ENCODE peak calls at places on chromosomes 3 and 15, in four cellular contexts. E is GM23248, Y is SK-N-SH, L is HCT116. C is an unnamed sample. For H3K79me2, the result is how much of the 10 kb centered on the place peaks cover.

GRCh38 chr15:82856397-82857170 is 47.2 kb downstream of the WHAMM start:
- DNase-seq in E (no peak), Y (no peak), L (no peak), C (no peak)

GRCh38 chr15:78308422-78309021 is 9.1 kb upstream of the SKIC8 start:
- DNase-seq in E (peak), Y (peak), L (peak), C (peak)

GRCh38 chr3:71816141-71816540 is 31.2 kb upstream of the PROK2 start:
- DNase-seq in E (no peak), Y (no peak), L (no peak), C (no peak)

GRCh38 chr15:88717342-88718017 is 78.7 kb downstream of the ISG20 start:
- DNase-seq in E (no peak), Y (no peak), L (no peak), C (no peak)

GRCh38 chr3:14900881-14901873 is 46.2 kb upstream of the NR2C2 start:
- DNase-seq in E (no peak), Y (no peak), L (no peak), C (no peak)

GRCh38 chr15:23064156-23064555 is 24.8 kb upstream of the TUBGCP5 start:
- DNase-seq in E (no peak), Y (no peak), L (no peak), C (no peak)

GRCh38 chr3:146382386-146382785 is 87.0 kb downstream of the PLSCR2 start:
- DNase-seq in E (peak), Y (no peak), L (peak), C (peak)

GRCh38 chr15:32852771-32853170 is 135.0 kb downstream of the GREM1 start:
- DNase-seq in E (no peak), Y (no peak), L (no peak), C (no peak)

GRCh38 chr3:57952208-57952631 is 56.0 kb upstream of the FLNB start:
- DNase-seq in E (peak), Y (peak), L (peak), C (peak)

GRCh38 chr15:87287156-87287555 is 969.4 kb downstream of the NTRK3 start:
- DNase-seq in E (peak), Y (no peak), L (no peak), C (no peak)

GRCh38 chr15:88491158-88491557 is 23.6 kb downstream of the MRPS11 start:
- DNase-seq in E (no peak), Y (no peak), L (no peak), C (no peak)

GRCh38 chr15:20351448-20351961 is 190.1 kb downstream of the GOLGA6L6 start:
- DNase-seq in E (no peak), Y (no peak), L (no peak), C (no peak)

DNA sequence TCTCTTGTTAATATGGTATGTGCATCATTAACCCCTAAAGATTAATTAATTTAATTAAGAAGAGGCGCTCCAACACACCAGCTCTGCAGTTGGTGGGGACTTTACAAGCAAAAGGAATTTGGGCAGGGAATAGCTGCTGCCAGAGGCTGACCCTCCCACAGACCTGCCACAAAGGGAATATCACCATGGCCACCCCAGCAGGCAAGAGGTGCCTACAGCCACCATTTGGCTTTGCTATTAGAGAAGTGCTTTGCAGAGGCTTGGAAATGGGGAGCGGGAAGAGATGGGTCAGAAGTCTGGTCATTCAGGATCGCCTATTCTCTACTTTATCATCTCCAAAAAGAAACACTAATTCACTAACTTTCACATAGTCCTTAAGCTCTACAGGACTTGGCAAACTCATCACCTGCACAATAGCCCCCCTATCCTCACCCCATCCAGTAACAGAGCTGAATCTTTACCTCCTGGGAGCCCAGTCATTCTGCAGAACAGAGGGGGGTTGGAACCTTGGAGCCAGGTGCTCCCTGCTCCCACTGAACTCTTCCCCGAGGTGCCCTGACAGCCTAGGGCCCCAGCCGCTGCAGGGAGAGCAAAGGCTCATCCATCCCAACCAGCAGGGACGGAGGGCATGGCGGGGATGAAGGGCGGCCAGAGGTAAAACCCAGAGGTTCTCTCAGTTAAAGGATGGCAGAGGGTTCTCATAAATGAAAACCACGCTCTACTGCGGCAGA is 29.7 kb downstream of the LRIG1 start:
- DNase-seq in E (no peak), Y (no peak), L (no peak), C (no peak)
- H3K79me2 ChIP-seq in E (under half), Y (under half), L (under half), C (half or more)

DNA sequence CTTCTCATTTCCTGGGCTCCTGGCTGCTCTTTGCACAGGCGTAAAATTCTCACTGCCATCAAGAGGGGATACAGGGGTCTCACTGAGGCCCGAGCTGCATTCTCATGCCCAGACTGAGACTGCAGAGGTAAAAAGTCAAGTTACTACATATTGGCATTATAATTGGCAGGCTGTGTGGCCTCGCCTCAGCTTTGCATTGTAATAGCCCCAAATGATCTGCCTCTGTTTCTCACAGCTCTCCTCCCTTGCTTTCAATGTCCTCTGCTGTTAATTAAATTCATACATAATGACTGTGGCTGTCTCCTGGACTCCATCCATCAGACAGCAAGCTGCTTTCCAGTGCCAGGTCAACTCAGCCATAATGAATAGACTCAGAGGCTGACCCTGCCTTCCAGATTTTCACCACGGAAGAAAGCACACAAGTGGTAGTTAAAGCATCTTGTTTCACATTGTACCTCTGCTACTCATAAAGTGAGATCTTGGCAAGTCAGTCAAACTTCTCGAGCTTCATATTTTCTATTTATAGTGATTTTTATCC is 7.6 kb upstream of the RTP4 start:
- DNase-seq in E (peak), Y (no peak), L (no peak), C (no peak)
- H3K79me2 ChIP-seq in E (under half), Y (under half), L (under half), C (under half)

DNA sequence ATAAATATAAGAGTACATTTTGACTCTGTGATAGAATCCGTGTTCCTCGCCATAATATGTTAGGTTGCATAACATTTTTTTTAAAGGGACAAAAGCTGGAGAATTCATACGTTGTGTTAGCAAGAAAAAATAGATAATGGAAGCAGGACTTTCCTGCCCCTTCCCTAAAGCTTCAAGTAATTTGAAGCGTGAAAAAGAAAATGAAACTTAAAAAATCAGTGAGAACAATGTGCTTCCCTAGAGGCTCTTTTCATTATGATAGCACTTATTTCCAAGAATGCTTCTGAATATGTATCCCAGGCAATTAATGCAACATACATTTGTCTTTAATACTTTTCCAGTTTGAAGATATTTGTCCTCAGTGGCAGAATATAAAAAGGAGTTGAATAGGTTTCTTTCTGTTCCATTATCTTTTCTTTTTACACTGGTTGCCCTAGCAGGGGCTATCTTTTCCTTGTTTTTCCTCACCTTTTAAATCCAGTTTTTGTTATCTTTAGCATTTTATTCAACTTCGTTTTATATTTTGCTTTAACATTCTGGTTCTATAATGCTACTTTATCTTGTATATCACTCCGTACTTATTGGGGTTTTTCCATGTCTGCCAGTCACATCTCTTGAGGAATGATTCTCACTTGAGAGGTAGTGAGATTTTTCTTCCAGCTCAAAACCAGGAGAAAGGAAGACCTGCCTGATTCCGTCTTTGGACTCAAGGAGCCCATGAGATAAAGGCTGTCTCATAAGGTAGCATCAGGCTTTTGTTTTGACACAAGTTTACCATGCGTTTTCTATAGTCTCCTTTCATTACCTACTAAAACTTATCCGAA is 113.8 kb downstream of the MBNL1 start:
- DNase-seq in E (no peak), Y (no peak), L (no peak), C (peak)
- H3K79me2 ChIP-seq in E (half or more), Y (half or more), L (half or more), C (half or more)

DNA sequence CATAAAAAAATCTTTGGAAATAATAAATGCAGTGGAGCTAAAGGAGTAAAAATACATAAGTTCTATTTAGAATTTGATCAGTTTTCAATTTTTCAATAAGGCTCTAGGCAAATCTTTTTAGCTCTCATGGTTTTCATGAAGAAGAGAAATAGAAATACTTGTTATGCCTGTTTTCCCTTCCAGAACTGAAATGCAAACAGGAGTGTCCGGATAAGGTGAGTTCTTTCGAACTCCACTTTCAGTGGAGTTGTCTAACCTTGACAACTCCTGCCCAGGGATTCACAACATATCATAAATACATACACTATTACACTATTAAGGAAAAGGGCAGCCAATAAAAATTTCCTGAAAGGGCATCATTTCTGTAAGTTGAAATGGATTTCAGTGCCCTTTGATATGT is 216.4 kb upstream of the SLC2A2 start:
- DNase-seq in E (no peak), Y (no peak), L (no peak), C (no peak)
- H3K79me2 ChIP-seq in E (under half), Y (under half), L (under half), C (under half)

DNA sequence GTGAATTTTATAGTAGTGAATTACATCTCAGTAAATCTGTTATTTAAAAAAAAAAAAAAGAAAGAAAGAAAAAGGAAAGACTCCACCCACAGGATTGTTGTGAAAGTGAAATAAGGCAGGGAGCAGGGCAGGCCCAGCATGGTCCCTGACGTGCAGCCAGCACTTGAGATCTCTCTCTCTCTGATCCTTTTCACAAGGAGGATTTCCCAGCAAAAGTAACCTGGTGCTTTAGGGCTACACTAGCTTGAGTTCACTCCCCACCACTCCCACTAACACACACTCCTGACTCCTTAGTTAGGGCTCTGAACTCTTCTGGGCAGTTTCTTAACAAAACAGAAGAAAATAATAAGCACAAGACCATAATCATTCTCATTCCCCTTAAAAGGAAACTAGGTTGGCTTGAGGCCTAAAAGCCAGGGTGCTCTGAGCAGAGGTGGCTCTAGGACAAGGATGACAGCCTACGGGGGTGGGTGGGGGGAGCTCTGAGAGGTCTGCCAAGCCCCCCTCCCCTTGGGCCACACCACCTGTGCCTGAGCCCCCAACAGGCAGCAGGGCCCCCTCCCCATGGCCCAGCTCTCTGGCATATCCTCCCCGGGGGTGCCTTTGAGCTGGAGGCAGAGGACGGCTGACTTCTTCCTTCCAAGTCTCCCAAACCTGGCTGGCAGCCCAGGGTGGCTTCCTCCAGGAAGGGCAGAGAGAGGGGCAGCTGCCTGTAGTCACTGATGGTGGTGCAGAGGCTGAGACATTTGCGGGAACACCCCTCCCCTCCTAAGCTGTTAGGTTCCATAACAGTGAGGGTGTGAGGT is 831 bp downstream of the TMEM40 start:
- DNase-seq in E (peak), Y (no peak), L (no peak), C (peak)
- H3K79me2 ChIP-seq in E (under half), Y (under half), L (under half), C (under half)

GRCh38 chr15:40338921-40339620 is 1.7 kb downstream of the CCDC9B start:
- DNase-seq in E (peak), Y (no peak), L (peak), C (peak)

GRCh38 chr15:40338041-40338657 is 2.6 kb downstream of the CCDC9B start:
- DNase-seq in E (peak), Y (peak), L (peak), C (peak)

GRCh38 chr15:40336129-40337122 is 4.3 kb downstream of the CCDC9B start:
- DNase-seq in E (no peak), Y (no peak), L (no peak), C (no peak)

GRCh38 chr15:40339621-40339945 is 1.2 kb downstream of the CCDC9B start:
- DNase-seq in E (no peak), Y (peak), L (no peak), C (no peak)

GRCh38 chr15:40337597-40337996 is 3.1 kb downstream of the CCDC9B start:
- DNase-seq in E (no peak), Y (peak), L (no peak), C (no peak)
- H3K79me2 ChIP-seq in E (under half), Y (half or more), L (under half), C (under half)

DNA sequence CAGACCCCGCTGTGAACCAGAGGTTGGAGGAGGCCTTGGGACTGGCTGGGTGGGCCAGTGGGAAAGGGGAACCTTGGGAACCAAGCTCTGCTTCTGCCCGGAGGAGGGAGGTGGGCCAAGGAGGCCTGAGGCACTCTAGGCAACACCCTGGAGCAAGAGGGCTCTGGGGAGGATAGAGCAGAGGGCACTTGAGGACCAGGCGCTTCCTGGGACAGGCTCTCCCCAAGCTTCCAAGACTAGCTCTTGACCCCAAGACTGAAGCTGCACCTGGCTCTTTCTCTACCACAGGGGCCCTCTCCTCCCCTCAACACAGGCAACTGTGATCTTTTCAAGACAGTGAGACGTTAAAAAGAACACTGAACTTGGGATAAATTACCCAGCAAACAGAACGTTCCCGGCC is 20.3 kb downstream of the TKT start:
- DNase-seq in E (no peak), Y (no peak), L (no peak), C (no peak)
- H3K79me2 ChIP-seq in E (half or more), Y (under half), L (half or more), C (half or more)

GRCh38 chr15:69413822-69414701 is at the start of gene KIF23:
- DNase-seq in E (peak), Y (peak), L (peak), C (peak)
- H3K79me2 ChIP-seq in E (half or more), Y (half or more), L (half or more), C (under half)

DNA sequence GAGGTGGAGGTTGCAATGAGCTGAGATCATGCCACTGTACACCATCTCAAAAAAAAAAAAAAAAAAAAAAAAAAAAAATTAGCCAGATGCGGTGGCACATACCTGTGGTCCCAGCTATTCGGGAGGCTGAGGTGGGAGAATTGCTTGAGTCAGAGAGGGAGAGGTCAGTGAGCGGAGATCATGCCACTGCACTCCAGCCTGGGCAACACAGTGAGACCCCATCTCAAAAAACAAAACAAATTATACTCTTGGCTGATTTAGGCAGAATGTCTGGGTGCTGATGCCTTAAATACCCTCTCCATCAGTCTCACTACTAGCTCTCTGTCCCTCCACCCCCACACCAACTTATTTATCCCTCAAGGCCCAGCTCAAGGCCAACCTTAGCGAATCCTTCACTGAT is 14.0 kb downstream of the UBR1 start:
- DNase-seq in E (no peak), Y (no peak), L (no peak), C (no peak)
- H3K79me2 ChIP-seq in E (half or more), Y (half or more), L (half or more), C (half or more)

GRCh38 chr15:48332642-48333034 is 1.4 kb downstream of the DUT start:
- DNase-seq in E (no peak), Y (no peak), L (no peak), C (no peak)

GRCh38 chr15:48331796-48332641 is 790 bp downstream of the DUT start:
- DNase-seq in E (peak), Y (peak), L (peak), C (no peak)

GRCh38 chr15:48330855-48331795 is at the start of gene DUT:
- DNase-seq in E (peak), Y (peak), L (peak), C (peak)

GRCh38 chr15:48333553-48333952 is 2.3 kb downstream of the DUT start:
- DNase-seq in E (no peak), Y (no peak), L (no peak), C (no peak)

DNA sequence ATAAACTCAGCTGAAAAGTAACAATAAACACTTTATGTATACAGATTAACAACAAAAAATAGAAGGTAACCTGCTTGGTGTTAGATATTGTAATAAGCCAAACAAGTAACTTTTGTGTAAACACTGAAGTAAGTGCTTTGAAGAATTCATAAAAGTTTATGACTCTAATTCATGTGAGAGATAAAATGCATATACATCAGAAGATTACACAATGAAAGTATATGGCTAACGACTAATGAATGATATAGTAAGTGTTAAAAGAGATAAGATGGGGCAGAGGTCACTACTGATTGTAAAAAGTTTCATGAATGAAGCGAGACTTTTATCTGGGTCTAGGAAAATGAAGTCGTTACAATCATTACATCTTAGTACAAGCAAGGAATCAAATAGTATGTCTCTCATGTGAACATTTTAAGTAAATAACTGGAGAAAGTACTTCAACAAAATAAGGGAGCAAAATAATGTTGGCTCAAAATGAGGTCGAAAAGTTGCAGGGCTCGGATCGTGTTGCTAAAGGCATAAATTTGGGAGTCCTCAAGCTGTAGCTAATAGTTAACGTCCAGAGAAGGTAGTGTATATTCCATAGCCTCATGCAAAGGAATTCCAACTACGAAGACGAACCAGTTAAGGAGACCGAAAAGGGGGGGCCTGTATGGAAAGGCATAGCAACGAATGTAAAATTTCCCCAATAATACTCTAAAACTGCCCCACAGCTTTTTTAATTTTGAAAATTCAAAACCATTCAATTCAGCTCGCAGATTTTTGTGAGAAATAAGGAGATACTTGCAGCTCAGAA is 986 bp upstream of the DUT start:
- DNase-seq in E (peak), Y (no peak), L (no peak), C (peak)
- H3K79me2 ChIP-seq in E (under half), Y (under half), L (under half), C (under half)

C was measured in endothelial cell of umbilical vein.